ENCODE peak calls at places on chromosomes 12 and 14, in nine cellular contexts. H is transverse colon, W is neuronal stem cell, G is thoracic aorta, Z is A673, J is A549, X is lung, D is WERI-Rb-1, P is IMR-90. V is an unnamed sample. For H3K9me3, the result is how much of the 10 kb centered on the place peaks cover.

GRCh38 chr12:5010130-5010529 is 33.5 kb upstream of the KCNA5 start:
- DNase-seq in H (no peak), W (no peak), G (no peak), Z (no peak), J (no peak), X (no peak), D (no peak), P (no peak), V (no peak)

GRCh38 chr14:22147716-22148115 is 441.3 kb downstream of the DAD1 start:
- DNase-seq in H (no peak), W (no peak), G (no peak), Z (peak), J (no peak), X (no peak), D (no peak), P (no peak), V (no peak)

GRCh38 chr14:69152181-69152943 is 557 bp downstream of the DCAF5 start:
- DNase-seq in H (peak), W (peak), G (no peak), Z (peak), J (no peak), X (peak), D (peak), P (no peak), V (no peak)

GRCh38 chr12:125228519-125229260 is 163.5 kb downstream of the AACS start:
- DNase-seq in H (no peak), W (peak), G (no peak), Z (peak), J (no peak), X (no peak), D (peak), P (no peak), V (no peak)

GRCh38 chr14:73743431-73743931 is 29.3 kb upstream of the PNMA1 start:
- DNase-seq in H (peak), W (no peak), G (no peak), Z (no peak), J (no peak), X (peak), D (no peak), P (no peak), V (no peak)

GRCh38 chr14:90676859-90677258 is 139.4 kb downstream of the TTC7B start:
- DNase-seq in H (no peak), W (no peak), G (no peak), Z (no peak), J (no peak), X (no peak), D (no peak), P (peak), V (no peak)

GRCh38 chr12:121781751-121782615 is 11.5 kb downstream of the RHOF start:
- DNase-seq in H (no peak), W (no peak), G (no peak), Z (peak), J (no peak), X (no peak), D (peak), P (peak), V (no peak)

GRCh38 chr14:93543766-93544165 is 113.0 kb downstream of the UNC79 start:
- DNase-seq in H (no peak), W (no peak), G (no peak), Z (peak), J (peak), X (no peak), D (no peak), P (peak), V (no peak)

GRCh38 chr12:93664573-93665138 is 12.5 kb upstream of the CRADD start:
- DNase-seq in H (no peak), W (no peak), G (no peak), Z (no peak), J (no peak), X (no peak), D (no peak), P (peak), V (no peak)

GRCh38 chr12:121064116-121064515 is 25.1 kb upstream of the OASL start:
- DNase-seq in H (no peak), W (no peak), G (no peak), Z (no peak), J (no peak), X (no peak), D (no peak), P (no peak), V (no peak)

GRCh38 chr12:92928431-92928961 is 599 bp downstream of the EEA1 start:
- DNase-seq in H (peak), W (no peak), G (no peak), Z (no peak), J (peak), X (peak), D (peak), P (no peak), V (peak)

GRCh38 chr14:46496409-46496808 is 155.2 kb downstream of the RPL10L start:
- DNase-seq in H (no peak), W (no peak), G (no peak), Z (no peak), J (no peak), X (no peak), D (no peak), P (no peak), V (no peak)

GRCh38 chr12:49708851-49709250 is 1.6 kb upstream of the FMNL3 start:
- DNase-seq in H (no peak), W (no peak), G (no peak), Z (no peak), J (no peak), X (no peak), D (no peak), P (no peak), V (no peak)

GRCh38 chr12:76236640-76237039 is 111.6 kb downstream of the BBS10 start:
- DNase-seq in H (no peak), W (no peak), G (no peak), Z (no peak), J (peak), X (no peak), D (no peak), P (peak), V (no peak)

GRCh38 chr12:57051011-57051410 is 1.1 kb upstream of the MYO1A start:
- DNase-seq in H (no peak), W (no peak), G (no peak), Z (no peak), J (no peak), X (no peak), D (no peak), P (no peak), V (no peak)

GRCh38 chr12:52245962-52246577 is 13.0 kb downstream of the KRT7 start:
- DNase-seq in H (no peak), W (no peak), G (no peak), Z (no peak), J (no peak), X (no peak), D (no peak), P (no peak), V (no peak)

GRCh38 chr12:126648074-126648473 is 1582.8 kb downstream of the AACS start:
- DNase-seq in H (no peak), W (no peak), G (no peak), Z (no peak), J (no peak), X (no peak), D (no peak), P (no peak), V (no peak)

GRCh38 chr14:75229923-75230792 is 48.5 kb upstream of the FOS start:
- DNase-seq in H (peak), W (no peak), G (no peak), Z (peak), J (peak), X (no peak), D (no peak), P (peak), V (no peak)

GRCh38 chr12:61521258-61521657 is 738.9 kb upstream of the USP15 start:
- DNase-seq in H (no peak), W (no peak), G (no peak), Z (no peak), J (no peak), X (no peak), D (no peak), P (no peak), V (no peak)

GRCh38 chr12:22016982-22017381 is 29.0 kb upstream of the CMAS start:
- DNase-seq in H (no peak), W (no peak), G (no peak), Z (no peak), J (no peak), X (no peak), D (no peak), P (no peak), V (no peak)

GRCh38 chr12:104121001-104121400 is 17.0 kb downstream of the NFYB start:
- DNase-seq in H (no peak), W (no peak), G (no peak), Z (no peak), J (peak), X (no peak), D (no peak), P (peak), V (no peak)

GRCh38 chr14:50038398-50039119 is 77.8 kb downstream of the VCPKMT start:
- DNase-seq in H (no peak), W (no peak), G (peak), Z (no peak), J (peak), X (peak), D (no peak), P (peak), V (peak)

GRCh38 chr12:88448337-88448944 is 131.8 kb downstream of the KITLG start:
- DNase-seq in H (no peak), W (no peak), G (no peak), Z (no peak), J (no peak), X (no peak), D (no peak), P (no peak), V (no peak)

GRCh38 chr14:100538566-100539318 is 48.5 kb downstream of the BEGAIN start:
- DNase-seq in H (peak), W (no peak), G (no peak), Z (no peak), J (no peak), X (no peak), D (no peak), P (no peak), V (peak)

GRCh38 chr12:122486805-122487426 is 13.8 kb downstream of the ZCCHC8 start:
- DNase-seq in H (no peak), W (no peak), G (no peak), Z (no peak), J (no peak), X (no peak), D (no peak), P (no peak), V (peak)

GRCh38 chr14:21476526-21476924 is 234 bp downstream of the RAB2B start:
- DNase-seq in H (peak), W (no peak), G (peak), Z (no peak), J (peak), X (peak), D (no peak), P (no peak), V (peak)

GRCh38 chr12:92698466-92698865 is 4.3 kb upstream of the PLEKHG7 start:
- DNase-seq in H (no peak), W (no peak), G (no peak), Z (no peak), J (no peak), X (no peak), D (no peak), P (no peak), V (no peak)

GRCh38 chr12:124811633-124812032 is 52.0 kb downstream of the SCARB1 start:
- DNase-seq in H (no peak), W (no peak), G (no peak), Z (no peak), J (no peak), X (no peak), D (no peak), P (no peak), V (no peak)

GRCh38 chr12:127886821-127887220 is 380.1 kb upstream of the TMEM132C start:
- DNase-seq in H (no peak), W (no peak), G (no peak), Z (no peak), J (no peak), X (no peak), D (no peak), P (no peak), V (no peak)

GRCh38 chr12:127883013-127883412 is 384.0 kb upstream of the TMEM132C start:
- DNase-seq in H (no peak), W (no peak), G (no peak), Z (no peak), J (no peak), X (no peak), D (no peak), P (no peak), V (no peak)

GRCh38 chr12:127881371-127882140 is 385.4 kb upstream of the TMEM132C start:
- DNase-seq in H (no peak), W (no peak), G (no peak), Z (peak), J (no peak), X (no peak), D (no peak), P (no peak), V (no peak)
- H3K9me3 ChIP-seq in H (under half), W (under half), G (under half), Z (under half), J (under half), X (under half), D (under half), P (under half), V (under half)

DNA sequence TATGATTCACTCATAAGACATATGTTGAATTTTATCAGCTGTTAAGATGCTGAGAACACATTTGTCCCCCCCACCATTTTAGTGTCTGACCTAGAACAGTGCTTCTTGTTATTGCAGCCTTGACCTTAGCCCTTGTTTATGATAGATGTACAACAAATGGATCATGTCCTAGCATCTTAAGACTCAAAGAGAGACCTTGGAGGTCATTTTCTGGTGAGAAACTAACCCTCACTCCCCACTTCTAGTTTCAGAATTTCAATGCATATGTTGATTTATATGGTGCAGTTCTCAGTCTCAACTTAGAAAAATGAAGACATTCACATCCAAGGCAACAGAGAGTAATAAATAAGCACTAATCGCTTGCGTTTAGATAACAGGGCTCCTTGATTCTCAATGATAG is 391.2 kb downstream of the AEBP2 start:
- DNase-seq in H (no peak), W (no peak), G (no peak), Z (no peak), J (no peak), X (no peak), D (no peak), P (no peak), V (no peak)
- H3K9me3 ChIP-seq in H (under half), W (under half), G (under half), Z (under half), J (under half), X (under half), D (under half), P (under half), V (under half)

GRCh38 chr12:100247765-100248164 is 19.1 kb downstream of the DEPDC4 start:
- DNase-seq in H (no peak), W (no peak), G (no peak), Z (no peak), J (no peak), X (no peak), D (no peak), P (no peak), V (no peak)

GRCh38 chr12:100238801-100239200 is 28.1 kb downstream of the DEPDC4 start:
- DNase-seq in H (no peak), W (no peak), G (no peak), Z (no peak), J (no peak), X (no peak), D (no peak), P (no peak), V (no peak)

GRCh38 chr12:100239589-100239988 is 27.3 kb downstream of the DEPDC4 start:
- DNase-seq in H (no peak), W (no peak), G (no peak), Z (no peak), J (no peak), X (no peak), D (no peak), P (no peak), V (no peak)

GRCh38 chr12:100248886-100249285 is 18.0 kb downstream of the DEPDC4 start:
- DNase-seq in H (no peak), W (no peak), G (no peak), Z (no peak), J (no peak), X (no peak), D (no peak), P (peak), V (no peak)

GRCh38 chr12:100243137-100243536 is 23.7 kb downstream of the DEPDC4 start:
- DNase-seq in H (no peak), W (no peak), G (no peak), Z (no peak), J (no peak), X (no peak), D (no peak), P (no peak), V (no peak)
- H3K9me3 ChIP-seq in H (under half), W (under half), G (under half), Z (under half), J (under half), X (under half), D (under half), P (under half), V (under half)

GRCh38 chr14:85300119-85300518 is 229.8 kb upstream of the FLRT2 start:
- DNase-seq in H (no peak), W (no peak), G (no peak), Z (no peak), J (no peak), X (no peak), D (no peak), P (no peak), V (no peak)
- H3K9me3 ChIP-seq in H (under half), W (under half), G (under half), Z (under half), J (under half), X (under half), D (under half), P (under half), V (under half)

GRCh38 chr14:95052016-95052585 is 105.2 kb downstream of the DICER1 start:
- DNase-seq in H (no peak), W (no peak), G (no peak), Z (no peak), J (no peak), X (no peak), D (no peak), P (no peak), V (no peak)

GRCh38 chr14:95046711-95047681 is 110.3 kb downstream of the DICER1 start:
- DNase-seq in H (peak), W (no peak), G (no peak), Z (no peak), J (no peak), X (no peak), D (peak), P (peak), V (no peak)

GRCh38 chr14:95048771-95049312 is 108.5 kb downstream of the DICER1 start:
- DNase-seq in H (no peak), W (no peak), G (no peak), Z (no peak), J (no peak), X (no peak), D (no peak), P (no peak), V (no peak)

GRCh38 chr14:95047754-95048153 is 109.6 kb downstream of the DICER1 start:
- DNase-seq in H (no peak), W (no peak), G (no peak), Z (no peak), J (no peak), X (no peak), D (peak), P (no peak), V (no peak)

GRCh38 chr14:95049952-95050351 is 107.4 kb downstream of the DICER1 start:
- DNase-seq in H (no peak), W (no peak), G (no peak), Z (no peak), J (no peak), X (no peak), D (no peak), P (no peak), V (no peak)
- H3K9me3 ChIP-seq in H (under half), W (under half), G (under half), Z (under half), J (under half), X (under half), D (under half), P (under half), V (under half)

GRCh38 chr14:71959055-71959454 is 26.8 kb downstream of the RGS6 start:
- DNase-seq in H (no peak), W (no peak), G (no peak), Z (peak), J (no peak), X (no peak), D (no peak), P (no peak), V (no peak)

GRCh38 chr14:71956920-71957563 is 24.8 kb downstream of the RGS6 start:
- DNase-seq in H (no peak), W (no peak), G (no peak), Z (no peak), J (no peak), X (no peak), D (peak), P (no peak), V (no peak)

GRCh38 chr14:71966528-71966927 is 34.3 kb downstream of the RGS6 start:
- DNase-seq in H (no peak), W (no peak), G (no peak), Z (no peak), J (no peak), X (no peak), D (no peak), P (no peak), V (no peak)

GRCh38 chr14:71961972-71962371 is 29.7 kb downstream of the RGS6 start:
- DNase-seq in H (no peak), W (no peak), G (no peak), Z (no peak), J (no peak), X (no peak), D (no peak), P (no peak), V (no peak)

DNA sequence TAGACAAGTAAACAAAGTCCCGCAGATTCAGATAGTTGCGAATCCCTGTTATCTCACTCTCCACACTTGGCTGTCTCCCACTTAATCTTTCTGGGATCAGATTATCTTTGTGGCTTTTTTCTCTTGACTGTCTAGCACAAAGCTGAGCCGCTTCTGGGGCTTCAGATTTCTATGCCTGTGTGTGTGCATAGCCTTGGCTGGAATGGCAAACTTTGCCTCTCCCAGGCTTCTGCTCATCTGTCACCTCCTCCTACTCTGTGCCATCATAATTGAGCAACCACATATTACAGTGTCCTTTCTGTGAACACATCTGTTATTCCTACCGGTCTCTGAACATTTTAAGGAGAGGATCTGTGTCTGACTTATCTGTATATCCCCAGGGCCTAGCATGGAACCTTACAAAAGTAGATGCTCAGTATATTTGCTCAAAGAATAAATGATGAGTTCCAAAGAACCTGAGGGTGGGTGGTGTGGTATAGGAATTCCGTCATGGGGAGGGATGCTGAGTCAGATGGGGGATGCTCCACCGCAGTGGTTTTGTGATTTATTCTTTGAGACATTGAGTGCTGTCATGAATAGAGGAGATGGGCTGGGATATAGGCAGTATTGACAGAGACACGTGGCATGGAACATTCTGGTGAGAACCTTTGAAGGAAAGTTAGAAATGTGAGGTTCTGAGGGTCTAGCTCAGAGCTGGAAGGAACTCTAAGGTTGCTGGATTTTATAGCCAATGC is 28.6 kb downstream of the RGS6 start:
- DNase-seq in H (no peak), W (no peak), G (no peak), Z (no peak), J (no peak), X (no peak), D (peak), P (no peak), V (no peak)
- H3K9me3 ChIP-seq in H (under half), W (under half), G (under half), Z (under half), J (under half), X (under half), D (under half), P (under half), V (under half)

DNA sequence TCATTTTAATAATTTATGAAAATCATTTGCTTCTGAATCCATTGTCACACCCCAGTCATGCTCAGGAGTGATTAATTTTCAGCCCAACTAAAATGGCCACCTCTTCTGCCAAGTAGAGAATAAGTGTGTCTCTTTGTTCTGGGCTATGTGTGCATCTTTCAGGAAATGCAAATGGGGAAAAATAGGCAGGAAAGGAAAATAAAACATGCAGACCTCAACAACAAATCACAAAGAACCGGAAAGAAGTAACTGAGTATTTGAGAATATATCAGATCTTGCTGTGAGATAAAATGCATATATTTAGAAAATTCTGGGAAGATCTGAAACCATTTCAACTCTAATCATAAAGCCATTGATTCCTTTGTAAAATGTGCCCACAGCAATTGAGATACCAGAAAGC is 763.9 kb downstream of the GALC start:
- DNase-seq in H (no peak), W (no peak), G (no peak), Z (peak), J (no peak), X (no peak), D (no peak), P (no peak), V (no peak)
- H3K9me3 ChIP-seq in H (under half), W (under half), G (under half), Z (under half), J (under half), X (under half), D (under half), P (under half), V (under half)

V was measured in adrenal gland.